ENCODE peak calls at places on chromosomes 3 and 15, in five cellular contexts. G is LoVo; Y is NCI-H1048; J is T-helper 1 cell; W is activated T-helper 1 cell treated with anti-CD3 and anti-CD28 coated beads, Interleukin-12 subunit alpha, Interleukin-12 subunit beta, Interleukin-2, Interleukin-4 antibody, amounts not matched to agents 30 ng/mL and 10 ng/mL and 1 ng/mL, durations not matched to agents 14 hours and 24 hours and 36 hours. H is an unnamed sample.
A peak's percentile ranks its signal among the peaks of the same experiment; 100 is the strongest.

GRCh38 chr3:193594946-193595689 is 2.1 kb downstream of the OPA1 start:
- DNase-seq in G (no peak), Y (no peak), J (no peak), W (no peak), H (no peak)

GRCh38 chr3:122324871-122325323 is at the start of gene CSTA:
- DNase-seq in G (no peak), Y (no peak), J (no peak), W (no peak), H (peak; percentile 20)

GRCh38 chr3:165507576-165507975 is 311.4 kb upstream of the SLITRK3 start:
- DNase-seq in G (no peak), Y (no peak), J (no peak), W (no peak), H (no peak)

GRCh38 chr3:107997666-107998065 is 93.2 kb downstream of the CD47 start:
- DNase-seq in G (no peak), Y (no peak), J (no peak), W (no peak), H (no peak)

GRCh38 chr3:50806031-50806430 is 131.3 kb downstream of the DOCK3 start:
- DNase-seq in G (no peak), Y (no peak), J (no peak), W (no peak), H (no peak)

GRCh38 chr3:124292329-124292728 is 300.4 kb upstream of the ROPN1 start:
- DNase-seq in G (peak; percentile 52), Y (no peak), J (no peak), W (no peak), H (no peak)

GRCh38 chr15:45180648-45181436 is 6.9 kb downstream of the SHF start:
- DNase-seq in G (no peak), Y (no peak), J (no peak), W (no peak), H (no peak)

GRCh38 chr15:76994971-76995945 is at the start of gene PSTPIP1:
- DNase-seq in G (no peak), Y (no peak), J (peak; percentile 56), W (peak; percentile 64), H (no peak)

GRCh38 chr15:100559330-100559729 is 30.6 kb upstream of the CERS3 start:
- DNase-seq in G (no peak), Y (no peak), J (no peak), W (no peak), H (peak; percentile 68)

GRCh38 chr3:67048067-67048715 is 50.1 kb downstream of the KBTBD8 start:
- DNase-seq in G (no peak), Y (no peak), J (no peak), W (no peak), H (no peak)

GRCh38 chr3:177351757-177352158 is 154.5 kb upstream of the TBL1XR1 start:
- DNase-seq in G (no peak), Y (no peak), J (no peak), W (no peak), H (no peak)

GRCh38 chr3:72665701-72666443 is 182.4 kb downstream of the SHQ1 start:
- DNase-seq in G (peak; percentile 37), Y (no peak), J (peak; percentile 56), W (peak; percentile 18), H (no peak)

GRCh38 chr3:113649169-113649833 is 47.1 kb downstream of the USF3 start:
- DNase-seq in G (no peak), Y (no peak), J (no peak), W (no peak), H (no peak)

H was measured in stromal cell of bone marrow.